ENCODE peak calls at places on chromosomes 4 and X, in nine cellular contexts. Z is T-cell; H is T1000; L is omental fat pad; R is activated CD8-positive, alpha-beta memory T cell treated with anti-CD3 and anti-CD28 coated beads for 48 hours; M is H9; A is RWPE1; P is H7; U is HFFc6. F is an unnamed sample.

GRCh38 chrX:49995021-49995731 is 72.8 kb downstream of the CLCN5 start:
- DNase-seq in R (no peak), Z (no peak), U (peak), H (no peak), L (no peak), M (no peak), P (no peak), A (peak), F (peak)

GRCh38 chr4:38904090-38904666 is 36.6 kb downstream of the FAM114A1 start:
- DNase-seq in P (no peak), H (no peak), L (no peak), M (no peak), Z (no peak), A (no peak), R (no peak), U (no peak), F (no peak)

GRCh38 chrX:150690126-150690525 is 3.1 kb upstream of the MTMR1 start:
- DNase-seq in P (no peak), U (peak), A (peak), L (no peak), R (no peak), Z (no peak), H (peak), M (no peak), F (no peak)

GRCh38 chrX:68261060-68261672 is 172.1 kb downstream of the OPHN1 start:
- DNase-seq in A (no peak), M (no peak), P (no peak), R (no peak), U (peak), Z (no peak), L (no peak), H (no peak), F (no peak)

GRCh38 chr4:87005690-87006461 is 71.1 kb downstream of the AFF1 start:
- DNase-seq in P (peak), R (peak), A (peak), H (no peak), U (no peak), Z (peak), M (no peak), L (no peak), F (no peak)

GRCh38 chr4:153432971-153433752 is 33.0 kb upstream of the TMEM131L start:
- DNase-seq in H (no peak), U (peak), Z (peak), M (peak), L (no peak), A (peak), R (peak), P (peak), F (peak)

GRCh38 chr4:169397762-169398161 is 127.0 kb upstream of the SH3RF1 start:
- DNase-seq in Z (no peak), R (no peak), A (no peak), U (peak), H (no peak), P (no peak), L (no peak), M (no peak), F (no peak)

GRCh38 chr4:132123870-132124623 is 1025.0 kb upstream of the PCDH10 start:
- DNase-seq in Z (no peak), R (no peak), L (no peak), H (no peak), M (peak), P (no peak), U (peak), A (no peak), F (no peak)

GRCh38 chr4:154578919-154579318 is 11.6 kb downstream of the FGA start:
- DNase-seq in P (no peak), Z (no peak), A (no peak), R (no peak), U (no peak), M (no peak), L (no peak), H (no peak), F (peak)

F was measured in A549.